ENCODE peak calls at places on chromosomes 11 and 22, in five cellular contexts. One of them, this sample, is unnamed.

GRCh38 chr11:67422894-67423293 is 5.4 kb upstream of the RPS6KB2 start:
- DNase-seq in NT2/D1: no peak
- DNase-seq in HEK293T: no peak
- DNase-seq in H1: no peak
- DNase-seq in HepG2: no peak
- DNase-seq in this sample: no peak

GRCh38 chr11:108592591-108593213 is 866 bp downstream of the EXPH5 start:
- DNase-seq in NT2/D1: no peak
- DNase-seq in HEK293T: peak; percentile 56
- DNase-seq in H1: no peak
- DNase-seq in HepG2: no peak
- DNase-seq in this sample: no peak

GRCh38 chr22:20552450-20552894 is 45.1 kb downstream of the MED15 start:
- DNase-seq in NT2/D1: no peak
- DNase-seq in HEK293T: no peak
- DNase-seq in H1: no peak
- DNase-seq in HepG2: peak; percentile 67
- DNase-seq in this sample: no peak

GRCh38 chr11:16609769-16610168 is 128.7 kb upstream of the C11orf58 start:
- DNase-seq in NT2/D1: no peak
- DNase-seq in HEK293T: no peak
- DNase-seq in H1: no peak
- DNase-seq in HepG2: no peak
- DNase-seq in this sample: no peak

GRCh38 chr22:43417555-43417954 is 5.7 kb downstream of the MPPED1 start:
- DNase-seq in NT2/D1: no peak
- DNase-seq in HEK293T: no peak
- DNase-seq in H1: no peak
- DNase-seq in HepG2: no peak
- DNase-seq in this sample: no peak

GRCh38 chr11:5655474-5655873 is 29.4 kb downstream of the TRIM5 start:
- DNase-seq in NT2/D1: no peak
- DNase-seq in HEK293T: no peak
- DNase-seq in H1: no peak
- DNase-seq in HepG2: no peak
- DNase-seq in this sample: no peak

GRCh38 chr11:42524534-42525227 is 787.1 kb upstream of the API5 start:
- DNase-seq in NT2/D1: peak; percentile 85
- DNase-seq in HEK293T: peak; percentile 37
- DNase-seq in H1: peak; percentile 59
- DNase-seq in HepG2: peak; percentile 41
- DNase-seq in this sample: peak; percentile 5

GRCh38 chr11:61803889-61804647 is 11.4 kb downstream of the FEN1 start:
- DNase-seq in NT2/D1: no peak
- DNase-seq in HEK293T: no peak
- DNase-seq in H1: no peak
- DNase-seq in HepG2: no peak
- DNase-seq in this sample: no peak

GRCh38 chr11:45751430-45751829 is 53.5 kb upstream of the SLC35C1 start:
- DNase-seq in NT2/D1: peak; percentile 83
- DNase-seq in HEK293T: no peak
- DNase-seq in H1: no peak
- DNase-seq in HepG2: no peak
- DNase-seq in this sample: no peak

GRCh38 chr22:41947181-41948080 is 479 bp upstream of the CENPM start:
- DNase-seq in NT2/D1: no peak
- DNase-seq in HEK293T: no peak
- DNase-seq in H1: no peak
- DNase-seq in HepG2: no peak
- DNase-seq in this sample: no peak

GRCh38 chr22:46066691-46067090 is 83.6 kb upstream of the PPARA start:
- DNase-seq in NT2/D1: no peak
- DNase-seq in HEK293T: no peak
- DNase-seq in H1: no peak
- DNase-seq in HepG2: no peak
- DNase-seq in this sample: no peak

GRCh38 chr11:130206141-130206540 is 46.6 kb downstream of the ST14 start:
- DNase-seq in NT2/D1: no peak
- DNase-seq in HEK293T: no peak
- DNase-seq in H1: no peak
- DNase-seq in HepG2: no peak
- DNase-seq in this sample: no peak

GRCh38 chr11:102831709-102832492 is 11.5 kb downstream of the MMP3 start:
- DNase-seq in NT2/D1: no peak
- DNase-seq in HEK293T: no peak
- DNase-seq in H1: no peak
- DNase-seq in HepG2: peak; percentile 5
- DNase-seq in this sample: no peak

GRCh38 chr11:84465040-84465439 is 1162.1 kb downstream of the DLG2 start:
- DNase-seq in NT2/D1: no peak
- DNase-seq in HEK293T: no peak
- DNase-seq in H1: no peak
- DNase-seq in HepG2: no peak
- DNase-seq in this sample: no peak

GRCh38 chr11:125457814-125458343 is 38.2 kb downstream of the FEZ1 start:
- DNase-seq in NT2/D1: no peak
- DNase-seq in HEK293T: no peak
- DNase-seq in H1: no peak
- DNase-seq in HepG2: peak; percentile 13
- DNase-seq in this sample: no peak

GRCh38 chr22:37267128-37267587 is 15.2 kb upstream of the CYTH4 start:
- DNase-seq in NT2/D1: no peak
- DNase-seq in HEK293T: peak; percentile 87
- DNase-seq in H1: no peak
- DNase-seq in HepG2: no peak
- DNase-seq in this sample: no peak

GRCh38 chr22:37267661-37268413 is 14.5 kb upstream of the CYTH4 start:
- DNase-seq in NT2/D1: no peak
- DNase-seq in HEK293T: no peak
- DNase-seq in H1: no peak
- DNase-seq in HepG2: no peak
- DNase-seq in this sample: no peak

GRCh38 chr22:37273126-37273845 is 9.0 kb upstream of the CYTH4 start:
- DNase-seq in NT2/D1: no peak
- DNase-seq in HEK293T: no peak
- DNase-seq in H1: no peak
- DNase-seq in HepG2: no peak
- DNase-seq in this sample: no peak

GRCh38 chr22:37270928-37271650 is 11.2 kb upstream of the CYTH4 start:
- DNase-seq in NT2/D1: no peak
- DNase-seq in HEK293T: no peak
- DNase-seq in H1: no peak
- DNase-seq in HepG2: no peak
- DNase-seq in this sample: no peak

DNA sequence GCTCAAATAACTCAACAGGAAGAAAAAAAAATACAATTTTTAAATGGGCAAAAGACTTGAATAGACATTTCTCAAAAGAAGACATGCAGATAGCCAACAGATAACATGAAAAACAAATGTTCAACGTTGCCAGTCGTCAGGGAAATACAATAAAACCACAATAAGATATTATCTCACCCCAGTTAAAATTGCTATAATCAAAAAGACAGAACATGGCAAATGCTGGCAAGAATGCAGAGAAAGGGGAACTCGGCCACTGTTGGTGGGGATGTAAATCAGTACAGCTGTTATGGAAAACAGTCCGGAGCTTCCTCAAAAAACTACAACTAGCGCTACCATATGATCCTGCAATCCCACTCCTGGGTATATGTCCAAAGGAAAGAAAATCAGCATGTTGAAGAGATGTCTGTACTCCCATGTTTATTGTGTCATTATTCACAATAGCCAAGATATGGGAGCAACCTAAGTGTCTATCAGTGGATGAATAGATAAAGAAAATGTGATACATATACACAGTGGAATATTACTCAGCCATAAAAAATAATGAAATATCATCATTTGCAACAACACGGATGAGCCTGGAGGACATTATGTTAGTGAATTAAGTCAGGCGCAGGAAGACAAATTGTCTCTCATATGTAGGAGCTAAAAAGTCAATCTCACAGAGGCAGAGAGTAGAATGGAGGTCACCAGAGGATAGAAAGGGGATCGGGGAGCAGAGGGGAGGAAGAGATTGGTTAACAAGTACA is 12.2 kb upstream of the CYTH4 start:
- DNase-seq in NT2/D1: no peak
- DNase-seq in HEK293T: no peak
- DNase-seq in H1: no peak
- DNase-seq in HepG2: no peak
- DNase-seq in this sample: no peak
- TF ChIP-seq SUZ12 in NT2/D1: no peak
- TF ChIP-seq SUZ12 in HEK293T: no peak
- TF ChIP-seq SUZ12 in H1: no peak
- TF ChIP-seq SUZ12 in HepG2: no peak
- TF ChIP-seq SUZ12 in this sample: no peak

GRCh38 chr11:65412271-65413076 is 10.1 kb upstream of the NEAT1 start:
- DNase-seq in NT2/D1: no peak
- DNase-seq in HEK293T: no peak
- DNase-seq in H1: no peak
- DNase-seq in HepG2: no peak
- DNase-seq in this sample: no peak
- TF ChIP-seq SUZ12 in NT2/D1: no peak
- TF ChIP-seq SUZ12 in HEK293T: no peak
- TF ChIP-seq SUZ12 in H1: no peak
- TF ChIP-seq SUZ12 in HepG2: no peak
- TF ChIP-seq SUZ12 in this sample: no peak

DNA sequence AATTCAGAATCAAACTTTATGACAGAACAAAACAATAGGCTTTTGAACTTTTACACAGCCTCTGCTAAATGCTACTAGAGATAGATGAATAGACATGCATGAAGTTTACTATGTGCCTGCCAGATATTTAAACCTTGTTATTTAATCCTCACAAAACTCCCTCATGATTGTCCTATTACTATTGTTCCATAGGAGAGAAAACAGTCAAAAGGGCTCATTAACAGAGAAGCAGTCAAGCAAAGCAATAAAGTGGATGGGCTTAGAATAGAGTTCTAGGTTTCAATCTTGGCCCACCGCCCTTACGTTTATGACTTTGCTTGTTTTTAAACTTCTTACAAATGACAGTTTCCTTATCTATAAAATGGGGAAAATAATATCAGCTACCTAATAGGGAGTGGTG is 12.9 kb downstream of the CWC15 start:
- DNase-seq in NT2/D1: no peak
- DNase-seq in HEK293T: no peak
- DNase-seq in H1: no peak
- DNase-seq in HepG2: no peak
- DNase-seq in this sample: no peak
- TF ChIP-seq SUZ12 in NT2/D1: no peak
- TF ChIP-seq SUZ12 in HEK293T: no peak
- TF ChIP-seq SUZ12 in H1: no peak
- TF ChIP-seq SUZ12 in HepG2: no peak
- TF ChIP-seq SUZ12 in this sample: no peak

GRCh38 chr11:57560146-57560545 is 7.3 kb downstream of the UBE2L6 start:
- DNase-seq in NT2/D1: no peak
- DNase-seq in HEK293T: no peak
- DNase-seq in H1: no peak
- DNase-seq in HepG2: no peak
- DNase-seq in this sample: no peak
- TF ChIP-seq SUZ12 in NT2/D1: no peak
- TF ChIP-seq SUZ12 in HEK293T: no peak
- TF ChIP-seq SUZ12 in H1: no peak
- TF ChIP-seq SUZ12 in HepG2: no peak
- TF ChIP-seq SUZ12 in this sample: no peak

GRCh38 chr11:68438658-68439259 is 21.8 kb upstream of the PPP6R3 start:
- DNase-seq in NT2/D1: no peak
- DNase-seq in HEK293T: no peak
- DNase-seq in H1: no peak
- DNase-seq in HepG2: no peak
- DNase-seq in this sample: no peak

GRCh38 chr11:68437927-68438657 is 22.5 kb upstream of the PPP6R3 start:
- DNase-seq in NT2/D1: no peak
- DNase-seq in HEK293T: no peak
- DNase-seq in H1: no peak
- DNase-seq in HepG2: no peak
- DNase-seq in this sample: no peak

GRCh38 chr11:68441466-68442230 is 18.9 kb upstream of the PPP6R3 start:
- DNase-seq in NT2/D1: no peak
- DNase-seq in HEK293T: no peak
- DNase-seq in H1: no peak
- DNase-seq in HepG2: no peak
- DNase-seq in this sample: no peak

GRCh38 chr11:68439355-68440065 is 21.0 kb upstream of the PPP6R3 start:
- DNase-seq in NT2/D1: no peak
- DNase-seq in HEK293T: no peak
- DNase-seq in H1: no peak
- DNase-seq in HepG2: no peak
- DNase-seq in this sample: no peak

GRCh38 chr11:68440254-68440653 is 20.3 kb upstream of the PPP6R3 start:
- DNase-seq in NT2/D1: no peak
- DNase-seq in HEK293T: no peak
- DNase-seq in H1: no peak
- DNase-seq in HepG2: no peak
- DNase-seq in this sample: no peak
- TF ChIP-seq SUZ12 in NT2/D1: no peak
- TF ChIP-seq SUZ12 in HEK293T: no peak
- TF ChIP-seq SUZ12 in H1: no peak
- TF ChIP-seq SUZ12 in HepG2: no peak
- TF ChIP-seq SUZ12 in this sample: no peak

DNA sequence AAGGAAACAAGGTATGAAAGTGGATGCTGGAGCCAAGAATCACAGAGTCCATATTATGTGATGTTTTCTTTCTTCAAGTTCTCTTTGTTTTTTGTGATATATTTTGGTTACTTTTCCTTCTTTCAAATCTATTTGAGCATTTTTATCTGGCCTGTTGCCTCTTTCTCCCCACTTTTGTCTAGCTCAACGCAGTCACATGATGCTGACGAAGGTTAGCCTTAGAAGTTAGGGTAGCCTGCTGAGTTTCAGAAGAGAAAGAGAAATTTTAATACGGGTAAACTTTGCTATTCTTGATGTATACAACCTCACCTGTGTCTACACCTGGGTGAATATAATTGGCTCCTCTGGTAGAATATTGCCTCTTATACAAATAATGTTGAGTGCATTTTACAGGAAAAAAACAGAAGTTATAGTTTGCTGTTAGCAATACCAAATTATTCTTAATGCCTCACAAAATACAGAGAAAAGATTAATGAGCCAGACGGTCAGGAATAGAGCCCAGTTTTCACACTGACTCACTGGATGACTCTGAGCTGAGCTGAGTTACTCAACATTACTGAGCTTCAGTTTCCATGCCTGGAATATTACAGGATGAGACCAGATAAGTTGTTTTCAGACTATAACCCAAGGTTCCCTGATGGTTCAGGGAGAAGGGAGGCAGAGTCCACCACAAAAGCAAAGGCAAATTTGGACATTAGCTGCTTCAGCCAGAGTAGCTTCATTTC is 161.6 kb upstream of the BDNF start:
- DNase-seq in NT2/D1: no peak
- DNase-seq in HEK293T: no peak
- DNase-seq in H1: no peak
- DNase-seq in HepG2: no peak
- DNase-seq in this sample: no peak
- TF ChIP-seq SUZ12 in NT2/D1: no peak
- TF ChIP-seq SUZ12 in HEK293T: no peak
- TF ChIP-seq SUZ12 in H1: no peak
- TF ChIP-seq SUZ12 in HepG2: no peak
- TF ChIP-seq SUZ12 in this sample: no peak